ENCODE peak calls at places on chromosome 21, in seven cellular contexts. One of them, this sample, is unnamed.

GRCh38 chr21:42279888-42280287 is 35.3 kb downstream of the TFF3 start:
- DNase-seq in ELF-1: no peak
- DNase-seq in type B pancreatic cell: no peak
- DNase-seq in progenitor cell of endocrine pancreas: no peak
- DNase-seq in activated CD4-positive, alpha-beta memory T cell treated with anti-CD3 and anti-CD28 coated beads for 36 hours: no peak
- DNase-seq in iris pigment epithelial cell: no peak
- DNase-seq in DMS153: no peak
- DNase-seq in this sample: no peak

GRCh38 chr21:29248124-29248523 is 50.6 kb upstream of the BACH1 start:
- DNase-seq in ELF-1: no peak
- DNase-seq in type B pancreatic cell: no peak
- DNase-seq in progenitor cell of endocrine pancreas: no peak
- DNase-seq in activated CD4-positive, alpha-beta memory T cell treated with anti-CD3 and anti-CD28 coated beads for 36 hours: no peak
- DNase-seq in iris pigment epithelial cell: no peak
- DNase-seq in DMS153: no peak
- DNase-seq in this sample: no peak

GRCh38 chr21:36265431-36265830 is 54.6 kb upstream of the MORC3 start:
- DNase-seq in ELF-1: no peak
- DNase-seq in type B pancreatic cell: no peak
- DNase-seq in progenitor cell of endocrine pancreas: no peak
- DNase-seq in activated CD4-positive, alpha-beta memory T cell treated with anti-CD3 and anti-CD28 coated beads for 36 hours: no peak
- DNase-seq in iris pigment epithelial cell: no peak
- DNase-seq in DMS153: no peak
- DNase-seq in this sample: no peak

GRCh38 chr21:42668193-42668592 is 14.8 kb downstream of the PDE9A start:
- DNase-seq in ELF-1: no peak
- DNase-seq in type B pancreatic cell: no peak
- DNase-seq in progenitor cell of endocrine pancreas: no peak
- DNase-seq in activated CD4-positive, alpha-beta memory T cell treated with anti-CD3 and anti-CD28 coated beads for 36 hours: no peak
- DNase-seq in iris pigment epithelial cell: no peak
- DNase-seq in DMS153: no peak
- DNase-seq in this sample: no peak

GRCh38 chr21:45264919-45265515 is 22.7 kb downstream of the POFUT2 start:
- DNase-seq in ELF-1: no peak
- DNase-seq in type B pancreatic cell: peak
- DNase-seq in progenitor cell of endocrine pancreas: peak
- DNase-seq in activated CD4-positive, alpha-beta memory T cell treated with anti-CD3 and anti-CD28 coated beads for 36 hours: peak
- DNase-seq in iris pigment epithelial cell: no peak
- DNase-seq in DMS153: no peak
- DNase-seq in this sample: peak

GRCh38 chr21:42561742-42562141 is 48.1 kb downstream of the SLC37A1 start:
- DNase-seq in ELF-1: no peak
- DNase-seq in type B pancreatic cell: no peak
- DNase-seq in progenitor cell of endocrine pancreas: no peak
- DNase-seq in activated CD4-positive, alpha-beta memory T cell treated with anti-CD3 and anti-CD28 coated beads for 36 hours: no peak
- DNase-seq in iris pigment epithelial cell: no peak
- DNase-seq in DMS153: peak
- DNase-seq in this sample: no peak

GRCh38 chr21:45383111-45383614 is 21.8 kb upstream of the COL18A1 start:
- DNase-seq in ELF-1: no peak
- DNase-seq in type B pancreatic cell: no peak
- DNase-seq in progenitor cell of endocrine pancreas: no peak
- DNase-seq in activated CD4-positive, alpha-beta memory T cell treated with anti-CD3 and anti-CD28 coated beads for 36 hours: no peak
- DNase-seq in iris pigment epithelial cell: no peak
- DNase-seq in DMS153: no peak
- DNase-seq in this sample: peak

GRCh38 chr21:38954450-38955059 is 148.8 kb downstream of the ETS2 start:
- DNase-seq in ELF-1: no peak
- DNase-seq in type B pancreatic cell: no peak
- DNase-seq in progenitor cell of endocrine pancreas: no peak
- DNase-seq in activated CD4-positive, alpha-beta memory T cell treated with anti-CD3 and anti-CD28 coated beads for 36 hours: no peak
- DNase-seq in iris pigment epithelial cell: no peak
- DNase-seq in DMS153: peak
- DNase-seq in this sample: no peak

GRCh38 chr21:34091607-34092006 is 18.2 kb downstream of the MRPS6 start:
- DNase-seq in ELF-1: no peak
- DNase-seq in type B pancreatic cell: no peak
- DNase-seq in progenitor cell of endocrine pancreas: no peak
- DNase-seq in activated CD4-positive, alpha-beta memory T cell treated with anti-CD3 and anti-CD28 coated beads for 36 hours: no peak
- DNase-seq in iris pigment epithelial cell: no peak
- DNase-seq in DMS153: no peak
- DNase-seq in this sample: no peak

GRCh38 chr21:17371470-17371869 is 141.4 kb upstream of the CXADR start:
- DNase-seq in ELF-1: no peak
- DNase-seq in type B pancreatic cell: no peak
- DNase-seq in progenitor cell of endocrine pancreas: no peak
- DNase-seq in activated CD4-positive, alpha-beta memory T cell treated with anti-CD3 and anti-CD28 coated beads for 36 hours: no peak
- DNase-seq in iris pigment epithelial cell: peak
- DNase-seq in DMS153: no peak
- DNase-seq in this sample: no peak

GRCh38 chr21:31945576-31945975 is 72.8 kb downstream of the HUNK start:
- DNase-seq in ELF-1: no peak
- DNase-seq in type B pancreatic cell: no peak
- DNase-seq in progenitor cell of endocrine pancreas: no peak
- DNase-seq in activated CD4-positive, alpha-beta memory T cell treated with anti-CD3 and anti-CD28 coated beads for 36 hours: no peak
- DNase-seq in iris pigment epithelial cell: peak
- DNase-seq in DMS153: no peak
- DNase-seq in this sample: no peak

GRCh38 chr21:42766756-42767560 is 112.4 kb downstream of the WDR4 start:
- DNase-seq in ELF-1: no peak
- DNase-seq in type B pancreatic cell: no peak
- DNase-seq in progenitor cell of endocrine pancreas: no peak
- DNase-seq in activated CD4-positive, alpha-beta memory T cell treated with anti-CD3 and anti-CD28 coated beads for 36 hours: no peak
- DNase-seq in iris pigment epithelial cell: no peak
- DNase-seq in DMS153: no peak
- DNase-seq in this sample: no peak

GRCh38 chr21:41210405-41211040 is 42.6 kb downstream of the BACE2 start:
- DNase-seq in ELF-1: peak
- DNase-seq in type B pancreatic cell: no peak
- DNase-seq in progenitor cell of endocrine pancreas: no peak
- DNase-seq in activated CD4-positive, alpha-beta memory T cell treated with anti-CD3 and anti-CD28 coated beads for 36 hours: no peak
- DNase-seq in iris pigment epithelial cell: no peak
- DNase-seq in DMS153: no peak
- DNase-seq in this sample: no peak

GRCh38 chr21:40049959-40050290 is 182.7 kb downstream of the PCP4 start:
- DNase-seq in ELF-1: no peak
- DNase-seq in type B pancreatic cell: no peak
- DNase-seq in progenitor cell of endocrine pancreas: no peak
- DNase-seq in activated CD4-positive, alpha-beta memory T cell treated with anti-CD3 and anti-CD28 coated beads for 36 hours: no peak
- DNase-seq in iris pigment epithelial cell: no peak
- DNase-seq in DMS153: no peak
- DNase-seq in this sample: no peak

GRCh38 chr21:35265170-35265877 is 216.2 kb upstream of the RUNX1 start:
- DNase-seq in ELF-1: no peak
- DNase-seq in type B pancreatic cell: no peak
- DNase-seq in progenitor cell of endocrine pancreas: no peak
- DNase-seq in activated CD4-positive, alpha-beta memory T cell treated with anti-CD3 and anti-CD28 coated beads for 36 hours: no peak
- DNase-seq in iris pigment epithelial cell: peak
- DNase-seq in DMS153: no peak
- DNase-seq in this sample: no peak

GRCh38 chr21:46608672-46609111 is 3.8 kb upstream of the S100B start:
- DNase-seq in ELF-1: no peak
- DNase-seq in type B pancreatic cell: no peak
- DNase-seq in progenitor cell of endocrine pancreas: no peak
- DNase-seq in activated CD4-positive, alpha-beta memory T cell treated with anti-CD3 and anti-CD28 coated beads for 36 hours: no peak
- DNase-seq in iris pigment epithelial cell: no peak
- DNase-seq in DMS153: no peak
- DNase-seq in this sample: no peak

GRCh38 chr21:45130324-45130774 is 56.0 kb downstream of the ADARB1 start:
- DNase-seq in ELF-1: no peak
- DNase-seq in type B pancreatic cell: no peak
- DNase-seq in progenitor cell of endocrine pancreas: no peak
- DNase-seq in activated CD4-positive, alpha-beta memory T cell treated with anti-CD3 and anti-CD28 coated beads for 36 hours: no peak
- DNase-seq in iris pigment epithelial cell: peak
- DNase-seq in DMS153: no peak
- DNase-seq in this sample: no peak

GRCh38 chr21:30189763-30190162 is 23.2 kb upstream of the CLDN17 start:
- DNase-seq in ELF-1: no peak
- DNase-seq in type B pancreatic cell: no peak
- DNase-seq in progenitor cell of endocrine pancreas: no peak
- DNase-seq in activated CD4-positive, alpha-beta memory T cell treated with anti-CD3 and anti-CD28 coated beads for 36 hours: no peak
- DNase-seq in iris pigment epithelial cell: no peak
- DNase-seq in DMS153: no peak
- DNase-seq in this sample: no peak

GRCh38 chr21:38175321-38175720 is 81.5 kb upstream of the KCNJ15 start:
- DNase-seq in ELF-1: no peak
- DNase-seq in type B pancreatic cell: no peak
- DNase-seq in progenitor cell of endocrine pancreas: no peak
- DNase-seq in activated CD4-positive, alpha-beta memory T cell treated with anti-CD3 and anti-CD28 coated beads for 36 hours: no peak
- DNase-seq in iris pigment epithelial cell: no peak
- DNase-seq in DMS153: no peak
- DNase-seq in this sample: no peak

GRCh38 chr21:42262826-42263225 is 43.9 kb downstream of the ABCG1 start:
- DNase-seq in ELF-1: peak
- DNase-seq in type B pancreatic cell: no peak
- DNase-seq in progenitor cell of endocrine pancreas: no peak
- DNase-seq in activated CD4-positive, alpha-beta memory T cell treated with anti-CD3 and anti-CD28 coated beads for 36 hours: no peak
- DNase-seq in iris pigment epithelial cell: peak
- DNase-seq in DMS153: peak
- DNase-seq in this sample: peak

GRCh38 chr21:16634522-16634914 is 878.3 kb upstream of the CXADR start:
- DNase-seq in ELF-1: peak
- DNase-seq in type B pancreatic cell: no peak
- DNase-seq in progenitor cell of endocrine pancreas: no peak
- DNase-seq in activated CD4-positive, alpha-beta memory T cell treated with anti-CD3 and anti-CD28 coated beads for 36 hours: no peak
- DNase-seq in iris pigment epithelial cell: no peak
- DNase-seq in DMS153: no peak
- DNase-seq in this sample: no peak

GRCh38 chr21:22791986-22792560 is 1793.9 kb downstream of the NCAM2 start:
- DNase-seq in ELF-1: no peak
- DNase-seq in type B pancreatic cell: no peak
- DNase-seq in progenitor cell of endocrine pancreas: no peak
- DNase-seq in activated CD4-positive, alpha-beta memory T cell treated with anti-CD3 and anti-CD28 coated beads for 36 hours: no peak
- DNase-seq in iris pigment epithelial cell: peak
- DNase-seq in DMS153: no peak
- DNase-seq in this sample: no peak

GRCh38 chr21:18049461-18049860 is 195.2 kb upstream of the CHODL start:
- DNase-seq in ELF-1: no peak
- DNase-seq in type B pancreatic cell: no peak
- DNase-seq in progenitor cell of endocrine pancreas: no peak
- DNase-seq in activated CD4-positive, alpha-beta memory T cell treated with anti-CD3 and anti-CD28 coated beads for 36 hours: no peak
- DNase-seq in iris pigment epithelial cell: no peak
- DNase-seq in DMS153: no peak
- DNase-seq in this sample: no peak

GRCh38 chr21:46424062-46424591 is 34.6 kb upstream of the DIP2A start:
- DNase-seq in ELF-1: no peak
- DNase-seq in type B pancreatic cell: no peak
- DNase-seq in progenitor cell of endocrine pancreas: no peak
- DNase-seq in activated CD4-positive, alpha-beta memory T cell treated with anti-CD3 and anti-CD28 coated beads for 36 hours: peak
- DNase-seq in iris pigment epithelial cell: no peak
- DNase-seq in DMS153: no peak
- DNase-seq in this sample: peak

GRCh38 chr21:44995257-44995941 is 55.6 kb downstream of the SLX9 start:
- DNase-seq in ELF-1: no peak
- DNase-seq in type B pancreatic cell: no peak
- DNase-seq in progenitor cell of endocrine pancreas: no peak
- DNase-seq in activated CD4-positive, alpha-beta memory T cell treated with anti-CD3 and anti-CD28 coated beads for 36 hours: no peak
- DNase-seq in iris pigment epithelial cell: no peak
- DNase-seq in DMS153: no peak
- DNase-seq in this sample: no peak

GRCh38 chr21:41304068-41304720 is 12.4 kb upstream of the FAM3B start:
- DNase-seq in ELF-1: no peak
- DNase-seq in type B pancreatic cell: peak
- DNase-seq in progenitor cell of endocrine pancreas: no peak
- DNase-seq in activated CD4-positive, alpha-beta memory T cell treated with anti-CD3 and anti-CD28 coated beads for 36 hours: no peak
- DNase-seq in iris pigment epithelial cell: no peak
- DNase-seq in DMS153: no peak
- DNase-seq in this sample: no peak

GRCh38 chr21:15298306-15298705 is 233.5 kb upstream of the NRIP1 start:
- DNase-seq in ELF-1: no peak
- DNase-seq in type B pancreatic cell: no peak
- DNase-seq in progenitor cell of endocrine pancreas: no peak
- DNase-seq in activated CD4-positive, alpha-beta memory T cell treated with anti-CD3 and anti-CD28 coated beads for 36 hours: no peak
- DNase-seq in iris pigment epithelial cell: no peak
- DNase-seq in DMS153: no peak
- DNase-seq in this sample: no peak

GRCh38 chr21:45295576-45296365 is 8.1 kb upstream of the POFUT2 start:
- DNase-seq in ELF-1: peak
- DNase-seq in type B pancreatic cell: peak
- DNase-seq in progenitor cell of endocrine pancreas: peak
- DNase-seq in activated CD4-positive, alpha-beta memory T cell treated with anti-CD3 and anti-CD28 coated beads for 36 hours: peak
- DNase-seq in iris pigment epithelial cell: peak
- DNase-seq in DMS153: no peak
- DNase-seq in this sample: no peak

GRCh38 chr21:39674794-39675193 is 62.1 kb downstream of the B3GALT5 start:
- DNase-seq in ELF-1: no peak
- DNase-seq in type B pancreatic cell: no peak
- DNase-seq in progenitor cell of endocrine pancreas: no peak
- DNase-seq in activated CD4-positive, alpha-beta memory T cell treated with anti-CD3 and anti-CD28 coated beads for 36 hours: no peak
- DNase-seq in iris pigment epithelial cell: no peak
- DNase-seq in DMS153: no peak
- DNase-seq in this sample: no peak

GRCh38 chr21:27424601-27425000 is 457.7 kb upstream of the ADAMTS5 start:
- DNase-seq in ELF-1: no peak
- DNase-seq in type B pancreatic cell: no peak
- DNase-seq in progenitor cell of endocrine pancreas: no peak
- DNase-seq in activated CD4-positive, alpha-beta memory T cell treated with anti-CD3 and anti-CD28 coated beads for 36 hours: no peak
- DNase-seq in iris pigment epithelial cell: peak
- DNase-seq in DMS153: no peak
- DNase-seq in this sample: no peak

GRCh38 chr21:41170442-41170841 is 2.5 kb downstream of the BACE2 start:
- DNase-seq in ELF-1: no peak
- DNase-seq in type B pancreatic cell: no peak
- DNase-seq in progenitor cell of endocrine pancreas: peak
- DNase-seq in activated CD4-positive, alpha-beta memory T cell treated with anti-CD3 and anti-CD28 coated beads for 36 hours: peak
- DNase-seq in iris pigment epithelial cell: peak
- DNase-seq in DMS153: peak
- DNase-seq in this sample: no peak

GRCh38 chr21:29258626-29259335 is 39.9 kb upstream of the BACH1 start:
- DNase-seq in ELF-1: no peak
- DNase-seq in type B pancreatic cell: no peak
- DNase-seq in progenitor cell of endocrine pancreas: no peak
- DNase-seq in activated CD4-positive, alpha-beta memory T cell treated with anti-CD3 and anti-CD28 coated beads for 36 hours: no peak
- DNase-seq in iris pigment epithelial cell: peak
- DNase-seq in DMS153: no peak
- DNase-seq in this sample: no peak

GRCh38 chr21:44671911-44672310 is 5.2 kb upstream of the KRTAP12-2 start:
- DNase-seq in ELF-1: no peak
- DNase-seq in type B pancreatic cell: no peak
- DNase-seq in progenitor cell of endocrine pancreas: no peak
- DNase-seq in activated CD4-positive, alpha-beta memory T cell treated with anti-CD3 and anti-CD28 coated beads for 36 hours: no peak
- DNase-seq in iris pigment epithelial cell: no peak
- DNase-seq in DMS153: no peak
- DNase-seq in this sample: no peak

GRCh38 chr21:41622831-41623548 is 115.0 kb upstream of the TMPRSS2 start:
- DNase-seq in ELF-1: no peak
- DNase-seq in type B pancreatic cell: no peak
- DNase-seq in progenitor cell of endocrine pancreas: no peak
- DNase-seq in activated CD4-positive, alpha-beta memory T cell treated with anti-CD3 and anti-CD28 coated beads for 36 hours: peak
- DNase-seq in iris pigment epithelial cell: peak
- DNase-seq in DMS153: no peak
- DNase-seq in this sample: no peak

GRCh38 chr21:14119038-14119437 is 91.7 kb downstream of the LIPI start:
- DNase-seq in ELF-1: no peak
- DNase-seq in type B pancreatic cell: no peak
- DNase-seq in progenitor cell of endocrine pancreas: no peak
- DNase-seq in activated CD4-positive, alpha-beta memory T cell treated with anti-CD3 and anti-CD28 coated beads for 36 hours: no peak
- DNase-seq in iris pigment epithelial cell: no peak
- DNase-seq in DMS153: no peak
- DNase-seq in this sample: no peak

GRCh38 chr21:28142692-28143091 is 850.0 kb downstream of the LTN1 start:
- DNase-seq in ELF-1: no peak
- DNase-seq in type B pancreatic cell: no peak
- DNase-seq in progenitor cell of endocrine pancreas: no peak
- DNase-seq in activated CD4-positive, alpha-beta memory T cell treated with anti-CD3 and anti-CD28 coated beads for 36 hours: no peak
- DNase-seq in iris pigment epithelial cell: peak
- DNase-seq in DMS153: no peak
- DNase-seq in this sample: no peak

GRCh38 chr21:27840273-27840672 is 873.4 kb upstream of the ADAMTS5 start:
- DNase-seq in ELF-1: no peak
- DNase-seq in type B pancreatic cell: no peak
- DNase-seq in progenitor cell of endocrine pancreas: no peak
- DNase-seq in activated CD4-positive, alpha-beta memory T cell treated with anti-CD3 and anti-CD28 coated beads for 36 hours: no peak
- DNase-seq in iris pigment epithelial cell: no peak
- DNase-seq in DMS153: no peak
- DNase-seq in this sample: no peak

This sample was measured in right lobe of liver.